ENCODE peak calls at places on chromosome 21, in four cellular contexts. X is OCI-LY7; O is fibroblast of lung; E is CD8-positive, alpha-beta T cell. C is an unnamed sample.

GRCh38 chr21:44878053-44878982 is 4.8 kb upstream of the PTTG1IP start:
- DNase-seq in X (no peak), O (no peak), E (no peak), C (no peak)

GRCh38 chr21:18384771-18385170 is 18.8 kb downstream of the TMPRSS15 start:
- DNase-seq in O (no peak), E (no peak), X (peak), C (no peak)

GRCh38 chr21:45270306-45270821 is 17.3 kb downstream of the POFUT2 start:
- DNase-seq in X (no peak), E (no peak), O (no peak), C (no peak)

GRCh38 chr21:46189213-46189958 is 5.1 kb upstream of the SPATC1L start:
- DNase-seq in X (no peak), O (peak), E (no peak), C (no peak)

GRCh38 chr21:33122507-33122906 is 52.6 kb downstream of the OLIG1 start:
- DNase-seq in X (no peak), O (no peak), E (no peak), C (no peak)

GRCh38 chr21:45846373-45847160 is 135.0 kb upstream of the COL6A1 start:
- DNase-seq in E (no peak), X (no peak), O (peak), C (no peak)

GRCh38 chr21:45595574-45596295 is 47.8 kb upstream of the PCBP3 start:
- DNase-seq in X (no peak), O (no peak), E (no peak), C (no peak)

GRCh38 chr21:35467536-35467935 is 418.4 kb upstream of the RUNX1 start:
- DNase-seq in O (peak), E (no peak), X (no peak), C (peak)

GRCh38 chr21:45335761-45336534 is 48.3 kb upstream of the POFUT2 start:
- DNase-seq in O (no peak), E (no peak), X (no peak), C (no peak)

DNA sequence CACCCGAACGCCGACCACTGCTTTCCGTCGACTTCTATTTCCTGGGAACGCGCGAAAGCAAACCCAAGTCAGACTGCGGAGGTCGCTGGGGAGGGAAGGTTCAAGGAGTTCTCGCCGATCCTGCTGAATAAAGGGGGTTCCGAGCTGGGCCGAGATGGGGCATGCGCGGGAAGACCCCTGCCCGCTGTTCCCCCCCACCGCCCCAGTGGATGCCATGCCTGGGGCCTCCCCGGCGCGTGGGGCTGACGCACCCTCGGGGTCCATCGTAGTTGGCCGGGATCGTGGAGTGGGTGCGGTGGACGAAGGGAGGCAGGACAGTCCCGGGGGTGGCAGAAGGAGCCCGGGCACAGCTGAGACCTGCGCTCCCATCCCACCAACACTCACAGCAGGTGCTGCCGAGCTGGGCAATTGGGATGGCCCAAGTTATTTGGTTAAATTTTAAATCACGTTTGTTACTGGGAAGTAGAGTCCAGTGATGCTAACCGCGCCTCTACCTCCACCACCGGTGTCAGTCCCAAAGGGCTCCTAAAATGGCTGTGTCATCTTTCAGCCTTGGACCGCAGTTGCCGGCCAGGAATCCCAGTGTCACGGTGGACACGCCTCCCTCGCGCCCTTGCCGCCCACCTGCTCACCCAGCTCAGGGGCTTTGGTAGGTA is 745 bp downstream of the MX1 start:
- DNase-seq in O (no peak), X (no peak), E (peak), C (no peak)
- H3K4me3 ChIP-seq in O (no peak), X (peak), E (peak), C (peak)

GRCh38 chr21:43728467-43729390 is 9.8 kb downstream of the PDXK start:
- DNase-seq in X (peak), O (peak), E (peak), C (peak)

GRCh38 chr21:43727571-43728466 is 8.9 kb downstream of the PDXK start:
- DNase-seq in X (no peak), E (no peak), O (no peak), C (no peak)

GRCh38 chr21:43731476-43731875 is 12.5 kb downstream of the PDXK start:
- DNase-seq in X (no peak), O (no peak), E (no peak), C (no peak)

GRCh38 chr21:43723648-43724047 is 4.7 kb downstream of the PDXK start:
- DNase-seq in E (no peak), X (no peak), O (no peak), C (no peak)

DNA sequence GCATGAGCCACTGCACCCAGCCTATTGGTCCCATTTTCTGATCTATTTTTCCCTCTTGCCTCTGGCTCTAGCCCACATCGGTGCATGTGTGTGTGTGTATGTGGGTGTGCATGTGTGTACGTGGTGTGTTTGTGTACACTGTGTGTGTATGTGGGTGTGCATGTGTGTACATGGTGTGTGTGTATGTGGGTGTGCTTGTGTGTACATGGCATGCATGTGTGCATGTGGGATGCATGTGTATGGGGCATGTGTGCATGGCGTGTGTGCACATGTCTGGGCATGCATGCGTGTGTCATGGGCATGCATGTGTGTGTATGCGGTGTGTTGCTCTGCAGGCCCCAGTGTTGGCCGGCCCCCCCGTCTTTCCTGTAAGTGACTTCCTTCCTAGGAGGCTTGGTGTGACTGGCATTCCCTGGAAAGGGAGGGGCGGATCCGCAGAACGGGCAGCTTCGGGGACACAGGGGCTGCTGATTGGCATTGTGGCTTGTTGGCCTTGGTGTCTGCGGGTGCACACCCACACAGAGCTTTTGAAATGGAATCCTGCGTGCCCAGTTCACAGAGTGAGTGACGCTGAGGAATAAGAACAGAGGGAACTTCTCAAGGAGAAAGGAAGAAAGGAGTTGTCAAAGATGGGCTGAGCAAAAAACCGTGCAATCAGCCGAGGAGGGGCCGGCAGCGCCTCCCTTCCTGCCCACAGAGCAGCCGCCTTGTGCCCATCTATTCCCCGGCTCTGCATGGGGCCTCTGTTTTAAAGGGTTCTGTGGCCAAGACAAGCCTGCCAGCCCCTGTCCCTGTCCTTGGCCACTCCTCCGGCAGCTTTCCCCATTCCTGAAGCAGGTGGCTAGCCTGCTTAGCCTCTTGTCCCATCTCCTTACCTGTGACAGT is 8.0 kb downstream of the PDXK start:
- DNase-seq in E (no peak), O (no peak), X (no peak), C (no peak)
- H3K4me3 ChIP-seq in E (no peak), O (no peak), X (no peak), C (no peak)

DNA sequence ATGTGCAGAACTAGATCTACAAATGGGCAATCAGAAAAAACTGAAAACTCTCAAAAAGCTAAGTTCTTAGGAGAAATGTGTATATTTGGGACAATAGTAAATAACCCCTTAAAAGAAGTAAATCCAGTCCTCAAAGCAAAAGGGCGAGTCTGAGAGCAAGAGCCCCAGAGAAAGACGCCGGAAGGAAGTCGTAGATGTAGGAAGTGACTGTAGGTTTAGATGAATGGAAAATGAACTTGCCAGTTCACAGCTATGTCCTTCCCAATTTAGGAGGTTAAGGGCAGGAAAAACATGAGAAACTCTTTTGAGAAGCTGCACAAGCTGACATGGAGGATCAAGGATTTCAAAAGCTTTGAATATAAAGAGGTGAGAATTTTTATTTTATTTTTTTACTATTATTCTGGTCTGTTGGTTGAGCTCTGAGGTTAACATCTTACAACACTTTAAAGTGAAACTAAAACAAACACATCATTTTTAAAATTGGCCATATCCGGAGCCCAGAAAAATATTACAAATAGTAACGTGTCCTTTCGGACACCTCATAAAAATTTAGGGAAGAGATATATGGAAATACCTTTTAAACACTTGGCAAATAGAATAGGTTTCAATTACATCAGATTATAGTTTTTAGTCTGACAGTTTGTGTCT is 1178.6 kb downstream of the MRPL39 start:
- DNase-seq in E (no peak), X (no peak), O (no peak), C (no peak)
- H3K4me3 ChIP-seq in E (peak), X (no peak), O (no peak), C (no peak)

GRCh38 chr21:15053531-15053930 is 11.3 kb downstream of the NRIP1 start:
- DNase-seq in X (no peak), O (no peak), E (no peak), C (no peak)

GRCh38 chr21:15050588-15051377 is 14.0 kb downstream of the NRIP1 start:
- DNase-seq in E (no peak), X (no peak), O (no peak), C (no peak)

GRCh38 chr21:15054606-15055239 is 10.1 kb downstream of the NRIP1 start:
- DNase-seq in X (no peak), E (no peak), O (peak), C (no peak)

GRCh38 chr21:15054089-15054488 is 10.7 kb downstream of the NRIP1 start:
- DNase-seq in X (no peak), E (no peak), O (no peak), C (no peak)

GRCh38 chr21:15051652-15052554 is 12.9 kb downstream of the NRIP1 start:
- DNase-seq in X (no peak), O (peak), E (no peak), C (no peak)
- H3K4me3 ChIP-seq in X (no peak), O (no peak), E (no peak), C (no peak)

GRCh38 chr21:20999567-21000169 is 1.5 kb downstream of the NCAM2 start:
- DNase-seq in O (peak), E (no peak), X (peak), C (no peak)

GRCh38 chr21:20997633-20998455 is at the start of gene NCAM2:
- DNase-seq in X (no peak), O (peak), E (peak), C (no peak)

GRCh38 chr21:20997308-20997632 is 939 bp upstream of the NCAM2 start:
- DNase-seq in X (no peak), O (no peak), E (no peak), C (no peak)

GRCh38 chr21:20998886-20999285 is 677 bp downstream of the NCAM2 start:
- DNase-seq in E (no peak), X (no peak), O (no peak), C (no peak)

GRCh38 chr21:20998456-20998789 is 214 bp downstream of the NCAM2 start:
- DNase-seq in O (no peak), E (no peak), X (no peak), C (no peak)
- H3K4me3 ChIP-seq in O (peak), E (peak), X (no peak), C (peak)